ENCODE peak calls at places on chromosomes 3 and 15, in four cellular contexts. T is GM23338, X is GM06990, R is GM13977. V is an unnamed sample.

GRCh38 chr15:44188810-44189209 is 6.3 kb downstream of the FRMD5 start:
- DNase-seq in T (no peak), R (no peak), X (no peak), V (no peak)

GRCh38 chr15:92811514-92811913 is 88.6 kb upstream of the CHD2 start:
- DNase-seq in X (no peak), T (no peak), R (no peak), V (no peak)

GRCh38 chr15:59553879-59554735 is 57.5 kb upstream of the GCNT3 start:
- DNase-seq in T (no peak), R (no peak), X (no peak), V (no peak)

GRCh38 chr3:109804697-109805096 is 467.4 kb upstream of the DPPA4 start:
- DNase-seq in X (peak), R (no peak), T (no peak), V (no peak)

GRCh38 chr15:76253851-76254440 is 57.3 kb downstream of the ETFA start:
- DNase-seq in T (peak), X (no peak), R (no peak), V (no peak)

GRCh38 chr3:30408105-30408557 is 198.3 kb upstream of the TGFBR2 start:
- DNase-seq in T (no peak), X (no peak), R (no peak), V (no peak)

GRCh38 chr3:123876858-123877257 is 7.3 kb downstream of the MYLK start:
- DNase-seq in X (no peak), R (no peak), T (peak), V (no peak)

GRCh38 chr3:65004316-65004715 is 316.5 kb upstream of the ADAMTS9 start:
- DNase-seq in T (no peak), X (no peak), R (no peak), V (no peak)

GRCh38 chr3:188171682-188172467 is 17.9 kb downstream of the LPP start:
- DNase-seq in X (no peak), R (no peak), T (no peak), V (no peak)

GRCh38 chr3:121748638-121749275 is 784 bp downstream of the GOLGB1 start:
- DNase-seq in T (peak), R (no peak), X (no peak), V (no peak)

GRCh38 chr15:41848595-41848994 is 9.9 kb downstream of the PLA2G4B start:
- DNase-seq in R (no peak), T (no peak), X (no peak), V (no peak)

GRCh38 chr3:50525987-50526386 is 22.6 kb upstream of the CACNA2D2 start:
- DNase-seq in T (peak), R (peak), X (no peak), V (no peak)

GRCh38 chr3:195153121-195153520 is 117.8 kb downstream of the XXYLT1 start:
- DNase-seq in T (peak), X (no peak), R (no peak), V (no peak)

GRCh38 chr15:89018235-89018634 is 70.0 kb upstream of the ABHD2 start:
- DNase-seq in T (no peak), X (no peak), R (no peak), V (no peak)

GRCh38 chr15:29822685-29823459 is 604 bp upstream of the TJP1 start:
- DNase-seq in R (no peak), T (peak), X (no peak), V (peak)

GRCh38 chr3:49171119-49171774 is at the start of gene KLHDC8B:
- DNase-seq in X (peak), T (peak), R (peak), V (peak)

GRCh38 chr15:100043069-100043641 is 298.6 kb downstream of the ADAMTS17 start:
- DNase-seq in X (no peak), R (no peak), T (no peak), V (no peak)

GRCh38 chr3:183478501-183478900 is 50.1 kb upstream of the MCF2L2 start:
- DNase-seq in X (no peak), T (no peak), R (no peak), V (peak)

GRCh38 chr15:79431636-79432344 is at the start of gene MINAR1:
- DNase-seq in X (peak), R (peak), T (peak), V (peak)

GRCh38 chr3:80232760-80233159 is 465.0 kb upstream of the ROBO1 start:
- DNase-seq in X (no peak), R (no peak), T (peak), V (no peak)

GRCh38 chr3:21894459-21895083 is 143.6 kb upstream of the ZNF385D start:
- DNase-seq in R (no peak), X (no peak), T (peak), V (no peak)

GRCh38 chr3:5190147-5190791 is 2.8 kb downstream of the EDEM1 start:
- DNase-seq in T (no peak), R (no peak), X (no peak), V (no peak)

GRCh38 chr3:170419301-170420087 is 826 bp downstream of the CLDN11 start:
- DNase-seq in T (peak), X (no peak), R (no peak), V (no peak)

GRCh38 chr15:94070341-94071275 is 160.8 kb upstream of the MCTP2 start:
- DNase-seq in T (peak), X (no peak), R (no peak), V (no peak)

GRCh38 chr3:190512666-190513065 is 1.2 kb upstream of the IL1RAP start:
- DNase-seq in T (no peak), R (no peak), X (no peak), V (no peak)

DNA sequence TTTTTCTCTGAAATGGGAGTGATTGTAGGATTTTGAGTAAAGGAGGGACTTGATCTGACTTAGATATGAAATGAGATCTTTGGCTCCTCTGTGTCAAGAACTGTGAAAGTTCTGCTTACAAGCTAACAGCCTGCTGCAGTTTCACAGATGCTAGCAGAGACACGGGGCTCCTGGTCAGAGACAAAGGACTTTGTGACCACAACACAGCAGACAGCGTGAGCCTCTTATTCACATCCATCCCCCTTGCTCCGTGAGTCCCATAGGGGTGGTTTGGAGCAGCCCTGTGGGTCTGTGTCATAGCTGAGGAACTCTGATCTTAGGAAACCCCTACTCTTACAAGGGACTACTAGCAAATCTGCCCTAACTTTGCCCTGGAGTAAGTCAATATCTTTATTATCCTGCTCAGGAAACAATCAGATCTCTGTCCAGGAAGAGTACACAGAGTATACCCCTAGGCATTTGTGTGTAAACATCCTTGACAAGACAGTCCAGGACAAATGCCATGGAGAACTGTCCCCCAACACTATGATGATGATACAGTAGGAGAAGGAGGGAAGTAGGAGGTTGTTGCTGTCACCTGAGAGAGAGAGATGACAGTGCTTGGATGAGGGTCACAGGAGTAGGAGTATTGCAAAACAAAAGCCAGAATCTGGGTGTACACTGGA is 80.0 kb downstream of the CLSTN2 start:
- DNase-seq in R (no peak), T (no peak), X (no peak), V (no peak)
- TF ChIP-seq CTCF in R (no peak), T (no peak), X (no peak), V (no peak)

DNA sequence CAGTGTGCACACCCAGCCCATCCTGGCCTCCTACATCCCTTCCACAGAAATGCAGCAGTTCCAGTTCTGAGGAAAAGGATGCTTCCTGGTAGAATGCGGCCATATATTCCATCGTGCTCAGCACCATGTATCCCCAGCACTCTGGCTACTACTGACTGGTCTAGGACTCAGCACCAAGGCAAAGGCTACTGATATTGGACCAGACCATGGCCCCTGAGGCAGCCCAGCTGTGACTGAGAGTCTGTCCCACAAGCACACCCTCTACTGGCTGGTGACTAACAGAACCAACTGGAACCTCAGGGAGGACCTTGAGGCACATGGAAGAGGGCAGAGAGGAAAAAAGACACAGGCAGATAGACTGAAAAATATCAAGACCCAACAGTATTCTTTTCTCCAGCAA is 30.0 kb downstream of the TARS3 start:
- DNase-seq in X (no peak), R (no peak), T (peak), V (no peak)
- TF ChIP-seq CTCF in X (peak), R (no peak), T (peak), V (no peak)

GRCh38 chr3:47310391-47310790 is 27.6 kb downstream of the KLHL18 start:
- DNase-seq in T (no peak), X (no peak), R (no peak), V (no peak)
- TF ChIP-seq CTCF in T (no peak), X (no peak), R (no peak), V (no peak)

GRCh38 chr15:74383286-74383685 is 15.8 kb upstream of the CYP11A1 start:
- DNase-seq in X (no peak), T (no peak), R (no peak), V (no peak)

GRCh38 chr15:74385442-74386132 is 18.1 kb upstream of the CYP11A1 start:
- DNase-seq in T (no peak), R (no peak), X (no peak), V (no peak)

GRCh38 chr15:74384566-74385441 is 17.4 kb upstream of the CYP11A1 start:
- DNase-seq in X (peak), T (no peak), R (peak), V (no peak)

GRCh38 chr15:74382004-74382816 is 14.8 kb upstream of the CYP11A1 start:
- DNase-seq in X (peak), T (peak), R (peak), V (peak)

DNA sequence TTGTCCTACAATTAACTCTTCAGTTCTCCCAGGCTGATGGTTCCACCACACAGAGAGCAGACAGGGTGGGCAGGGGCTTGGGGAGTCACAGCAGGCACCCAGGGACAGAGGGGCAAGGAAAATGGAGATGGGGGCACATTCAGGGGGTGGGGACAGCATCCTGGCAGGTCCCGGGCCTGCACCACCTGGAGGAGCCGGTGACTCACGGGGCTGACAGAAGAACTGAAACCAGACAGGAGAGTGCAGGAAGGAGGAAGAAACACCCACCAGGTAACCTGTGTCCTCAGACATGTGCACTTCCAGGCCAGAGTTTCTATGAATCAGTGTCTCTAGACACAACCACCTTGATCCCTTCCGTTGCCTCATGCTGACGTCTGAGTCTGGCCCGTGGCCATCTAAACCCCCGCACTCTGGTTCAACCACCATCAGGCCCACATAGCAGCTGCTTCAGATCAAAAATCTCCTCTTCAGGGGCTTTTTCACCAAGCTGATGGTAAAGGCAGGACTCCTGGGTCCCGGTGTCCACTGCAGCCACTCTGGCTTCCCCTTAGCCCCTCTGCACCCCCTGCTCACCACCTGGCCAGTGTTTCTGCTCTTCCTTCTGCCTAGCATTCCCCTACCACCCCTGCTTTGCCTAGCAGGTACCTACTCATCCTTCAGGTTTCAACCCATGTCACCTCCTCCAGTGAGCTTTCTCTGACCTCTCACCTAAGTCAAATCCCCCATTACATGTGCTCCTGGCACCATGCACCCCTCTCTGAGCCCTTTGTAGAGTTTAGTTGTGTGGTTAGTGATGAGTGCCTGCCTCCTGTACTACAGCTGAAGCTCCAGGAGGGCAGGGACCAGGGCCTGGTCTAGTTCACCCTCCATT is 16.5 kb upstream of the CYP11A1 start:
- DNase-seq in T (no peak), R (peak), X (peak), V (no peak)
- TF ChIP-seq CTCF in T (no peak), R (peak), X (peak), V (no peak)

DNA sequence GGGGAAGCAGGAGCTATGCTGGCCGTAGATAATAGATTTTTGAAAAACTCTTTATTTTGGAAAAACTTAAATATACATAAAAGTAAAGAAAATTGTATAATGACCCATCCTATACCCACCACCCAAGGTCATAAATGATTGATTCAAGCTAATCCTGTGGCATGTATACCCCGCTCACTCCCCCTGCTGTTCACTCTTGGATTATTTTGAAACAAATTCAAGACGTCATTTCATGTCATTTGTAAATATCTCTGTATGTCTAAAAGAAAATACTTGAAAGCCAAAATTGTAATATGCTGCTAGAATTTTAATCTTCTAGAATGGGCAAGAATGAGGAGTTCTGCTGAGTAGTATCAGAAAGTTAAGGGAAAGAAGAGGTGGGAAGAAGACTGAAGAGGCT is 241.7 kb downstream of the FEZF2 start:
- DNase-seq in X (no peak), T (peak), R (no peak), V (no peak)
- TF ChIP-seq CTCF in X (peak), T (peak), R (peak), V (peak)

GRCh38 chr15:65595960-65596359 is 15.0 kb downstream of the INTS14 start:
- DNase-seq in R (no peak), T (peak), X (no peak), V (no peak)
- TF ChIP-seq CTCF in R (peak), T (peak), X (peak), V (peak)

DNA sequence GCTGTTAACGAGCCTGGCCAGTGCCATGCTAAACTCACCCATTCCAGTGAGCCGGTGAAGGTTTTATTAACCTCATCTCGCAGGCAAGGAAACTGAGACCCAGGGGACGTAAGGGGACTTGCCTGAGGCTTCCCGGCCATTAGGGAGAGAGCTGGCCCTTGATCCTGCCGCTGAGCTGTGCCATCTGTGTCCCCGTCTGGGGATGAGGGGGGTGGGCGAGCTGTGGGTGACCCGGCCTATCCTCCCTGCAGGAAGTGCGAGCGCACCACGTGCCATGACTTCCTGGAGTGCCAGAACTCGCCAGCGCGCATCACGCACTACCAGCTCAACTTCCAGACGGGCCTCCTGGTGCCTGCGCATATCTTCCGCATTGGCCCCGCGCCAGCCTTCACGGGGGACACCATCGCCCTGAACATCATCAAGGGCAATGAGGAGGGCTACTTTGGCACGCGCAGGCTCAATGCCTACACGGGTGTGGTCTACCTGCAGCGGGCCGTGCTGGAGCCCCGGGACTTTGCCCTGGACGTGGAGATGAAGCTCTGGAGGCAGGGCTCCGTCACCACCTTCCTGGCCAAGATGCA is 88.5 kb downstream of the FBLN2 start:
- DNase-seq in R (no peak), T (no peak), X (no peak), V (no peak)
- TF ChIP-seq CTCF in R (no peak), T (no peak), X (no peak), V (no peak)